ENCODE peak calls at places on chromosomes 6 and 20, in seven cellular contexts. One of them, this sample, is unnamed.

GRCh38 chr20:33568378-33569289 is 78.7 kb downstream of the CBFA2T2 start:
- DNase-seq in LoVo: no peak
- DNase-seq in GM19239: no peak
- DNase-seq in lower lobe of right lung: no peak
- DNase-seq in left ventricle myocardium inferior: peak
- DNase-seq in Jurkat, Clone E6-1: no peak
- DNase-seq in M059J: no peak
- DNase-seq in this sample: no peak

GRCh38 chr20:1537731-1538058 is 19.8 kb downstream of the SIRPD start:
- DNase-seq in GM19239: no peak
- DNase-seq in LoVo: no peak
- DNase-seq in Jurkat, Clone E6-1: no peak
- DNase-seq in lower lobe of right lung: peak
- DNase-seq in M059J: no peak
- DNase-seq in left ventricle myocardium inferior: peak
- DNase-seq in this sample: peak

GRCh38 chr6:131894735-131895424 is 56.3 kb downstream of the CCN2 start:
- DNase-seq in LoVo: peak
- DNase-seq in GM19239: no peak
- DNase-seq in lower lobe of right lung: no peak
- DNase-seq in M059J: peak
- DNase-seq in left ventricle myocardium inferior: no peak
- DNase-seq in Jurkat, Clone E6-1: no peak
- DNase-seq in this sample: no peak

GRCh38 chr20:13552061-13552460 is 86.7 kb downstream of the TASP1 start:
- DNase-seq in M059J: peak
- DNase-seq in LoVo: no peak
- DNase-seq in lower lobe of right lung: no peak
- DNase-seq in left ventricle myocardium inferior: no peak
- DNase-seq in Jurkat, Clone E6-1: no peak
- DNase-seq in GM19239: no peak
- DNase-seq in this sample: no peak

GRCh38 chr20:43666376-43667328 is at the start of gene MYBL2:
- DNase-seq in left ventricle myocardium inferior: peak
- DNase-seq in GM19239: peak
- DNase-seq in Jurkat, Clone E6-1: peak
- DNase-seq in lower lobe of right lung: peak
- DNase-seq in M059J: peak
- DNase-seq in LoVo: peak
- DNase-seq in this sample: peak

GRCh38 chr6:151916075-151916474 is 108.6 kb downstream of the ESR1 start:
- DNase-seq in lower lobe of right lung: no peak
- DNase-seq in left ventricle myocardium inferior: no peak
- DNase-seq in GM19239: no peak
- DNase-seq in LoVo: no peak
- DNase-seq in Jurkat, Clone E6-1: no peak
- DNase-seq in M059J: no peak
- DNase-seq in this sample: no peak

GRCh38 chr6:27532820-27533538 is 60.1 kb upstream of the ZNF184 start:
- DNase-seq in lower lobe of right lung: no peak
- DNase-seq in left ventricle myocardium inferior: no peak
- DNase-seq in M059J: peak
- DNase-seq in Jurkat, Clone E6-1: no peak
- DNase-seq in GM19239: no peak
- DNase-seq in LoVo: peak
- DNase-seq in this sample: no peak

GRCh38 chr6:75350808-75351207 is 66.2 kb upstream of the TMEM30A start:
- DNase-seq in LoVo: no peak
- DNase-seq in lower lobe of right lung: no peak
- DNase-seq in M059J: no peak
- DNase-seq in left ventricle myocardium inferior: no peak
- DNase-seq in Jurkat, Clone E6-1: no peak
- DNase-seq in GM19239: no peak
- DNase-seq in this sample: no peak

GRCh38 chr6:30556714-30556963 is 350 bp upstream of the GNL1 start:
- DNase-seq in Jurkat, Clone E6-1: peak
- DNase-seq in left ventricle myocardium inferior: peak
- DNase-seq in M059J: no peak
- DNase-seq in LoVo: peak
- DNase-seq in GM19239: peak
- DNase-seq in lower lobe of right lung: peak
- DNase-seq in this sample: peak

GRCh38 chr6:118284736-118285360 is 263.2 kb upstream of the PLN start:
- DNase-seq in GM19239: no peak
- DNase-seq in Jurkat, Clone E6-1: no peak
- DNase-seq in left ventricle myocardium inferior: no peak
- DNase-seq in M059J: no peak
- DNase-seq in LoVo: no peak
- DNase-seq in lower lobe of right lung: no peak
- DNase-seq in this sample: no peak

GRCh38 chr6:75266716-75267291 is 17.8 kb downstream of the TMEM30A start:
- DNase-seq in GM19239: peak
- DNase-seq in lower lobe of right lung: no peak
- DNase-seq in Jurkat, Clone E6-1: peak
- DNase-seq in M059J: peak
- DNase-seq in left ventricle myocardium inferior: no peak
- DNase-seq in LoVo: peak
- DNase-seq in this sample: no peak

GRCh38 chr6:85669735-85670194 is 27.1 kb upstream of the SYNCRIP start:
- DNase-seq in M059J: peak
- DNase-seq in lower lobe of right lung: no peak
- DNase-seq in Jurkat, Clone E6-1: peak
- DNase-seq in GM19239: peak
- DNase-seq in LoVo: no peak
- DNase-seq in left ventricle myocardium inferior: no peak
- DNase-seq in this sample: no peak

GRCh38 chr6:135883045-135883444 is 31.5 kb downstream of the PDE7B start:
- DNase-seq in Jurkat, Clone E6-1: no peak
- DNase-seq in LoVo: no peak
- DNase-seq in GM19239: no peak
- DNase-seq in M059J: no peak
- DNase-seq in left ventricle myocardium inferior: no peak
- DNase-seq in lower lobe of right lung: no peak
- DNase-seq in this sample: no peak

GRCh38 chr6:64955435-64955848 is 751.6 kb downstream of the EYS start:
- DNase-seq in lower lobe of right lung: peak
- DNase-seq in M059J: peak
- DNase-seq in GM19239: no peak
- DNase-seq in left ventricle myocardium inferior: no peak
- DNase-seq in LoVo: no peak
- DNase-seq in Jurkat, Clone E6-1: no peak
- DNase-seq in this sample: no peak

GRCh38 chr6:156699017-156699421 is 78.2 kb upstream of the ARID1B start:
- DNase-seq in lower lobe of right lung: no peak
- DNase-seq in LoVo: peak
- DNase-seq in Jurkat, Clone E6-1: no peak
- DNase-seq in left ventricle myocardium inferior: no peak
- DNase-seq in GM19239: no peak
- DNase-seq in M059J: peak
- DNase-seq in this sample: no peak

GRCh38 chr6:139290787-139291294 is 957 bp downstream of the TXLNB start:
- DNase-seq in M059J: peak
- DNase-seq in left ventricle myocardium inferior: no peak
- DNase-seq in GM19239: peak
- DNase-seq in lower lobe of right lung: no peak
- DNase-seq in Jurkat, Clone E6-1: peak
- DNase-seq in LoVo: no peak
- DNase-seq in this sample: no peak

GRCh38 chr6:52802806-52803205 is 810 bp downstream of the GSTA1 start:
- DNase-seq in LoVo: no peak
- DNase-seq in left ventricle myocardium inferior: no peak
- DNase-seq in Jurkat, Clone E6-1: no peak
- DNase-seq in GM19239: no peak
- DNase-seq in lower lobe of right lung: no peak
- DNase-seq in M059J: no peak
- DNase-seq in this sample: no peak

GRCh38 chr6:152669894-152670293 is 27.8 kb upstream of the MYCT1 start:
- DNase-seq in M059J: peak
- DNase-seq in LoVo: no peak
- DNase-seq in GM19239: no peak
- DNase-seq in left ventricle myocardium inferior: no peak
- DNase-seq in lower lobe of right lung: no peak
- DNase-seq in Jurkat, Clone E6-1: peak
- DNase-seq in this sample: no peak

GRCh38 chr20:60050193-60050960 is 92.2 kb downstream of the CDH26 start:
- DNase-seq in left ventricle myocardium inferior: no peak
- DNase-seq in GM19239: no peak
- DNase-seq in LoVo: no peak
- DNase-seq in M059J: no peak
- DNase-seq in Jurkat, Clone E6-1: peak
- DNase-seq in lower lobe of right lung: no peak
- DNase-seq in this sample: no peak

GRCh38 chr6:90326404-90327057 is 29.9 kb upstream of the BACH2 start:
- DNase-seq in LoVo: no peak
- DNase-seq in lower lobe of right lung: no peak
- DNase-seq in Jurkat, Clone E6-1: no peak
- DNase-seq in left ventricle myocardium inferior: no peak
- DNase-seq in M059J: no peak
- DNase-seq in GM19239: no peak
- DNase-seq in this sample: no peak

GRCh38 chr6:40346241-40346640 is 240.9 kb downstream of the LRFN2 start:
- DNase-seq in LoVo: no peak
- DNase-seq in GM19239: no peak
- DNase-seq in M059J: no peak
- DNase-seq in left ventricle myocardium inferior: no peak
- DNase-seq in Jurkat, Clone E6-1: no peak
- DNase-seq in lower lobe of right lung: no peak
- DNase-seq in this sample: no peak

GRCh38 chr6:101912266-101912665 is 518.8 kb downstream of the GRIK2 start:
- DNase-seq in LoVo: no peak
- DNase-seq in lower lobe of right lung: no peak
- DNase-seq in GM19239: no peak
- DNase-seq in M059J: no peak
- DNase-seq in left ventricle myocardium inferior: no peak
- DNase-seq in Jurkat, Clone E6-1: no peak
- DNase-seq in this sample: no peak

GRCh38 chr6:21808045-21808470 is 214.5 kb downstream of the SOX4 start:
- DNase-seq in LoVo: peak
- DNase-seq in GM19239: no peak
- DNase-seq in lower lobe of right lung: no peak
- DNase-seq in M059J: peak
- DNase-seq in left ventricle myocardium inferior: peak
- DNase-seq in Jurkat, Clone E6-1: no peak
- DNase-seq in this sample: no peak

GRCh38 chr6:551405-551804 is 105.5 kb downstream of the HUS1B start:
- DNase-seq in LoVo: no peak
- DNase-seq in GM19239: no peak
- DNase-seq in lower lobe of right lung: no peak
- DNase-seq in M059J: peak
- DNase-seq in left ventricle myocardium inferior: no peak
- DNase-seq in Jurkat, Clone E6-1: no peak
- DNase-seq in this sample: no peak

GRCh38 chr20:32535316-32535952 is 49.7 kb downstream of the NOL4L start:
- DNase-seq in LoVo: no peak
- DNase-seq in M059J: no peak
- DNase-seq in Jurkat, Clone E6-1: peak
- DNase-seq in GM19239: no peak
- DNase-seq in lower lobe of right lung: peak
- DNase-seq in left ventricle myocardium inferior: no peak
- DNase-seq in this sample: no peak

GRCh38 chr6:21246075-21246474 is 347.5 kb upstream of the SOX4 start:
- DNase-seq in M059J: no peak
- DNase-seq in Jurkat, Clone E6-1: no peak
- DNase-seq in GM19239: no peak
- DNase-seq in lower lobe of right lung: no peak
- DNase-seq in LoVo: no peak
- DNase-seq in left ventricle myocardium inferior: no peak
- DNase-seq in this sample: no peak

GRCh38 chr6:110875548-110876169 is 1.1 kb downstream of the AMD1 start:
- DNase-seq in M059J: peak
- DNase-seq in lower lobe of right lung: peak
- DNase-seq in GM19239: no peak
- DNase-seq in LoVo: peak
- DNase-seq in Jurkat, Clone E6-1: no peak
- DNase-seq in left ventricle myocardium inferior: peak
- DNase-seq in this sample: peak

GRCh38 chr6:170129691-170130171 is 161.1 kb downstream of the DLL1 start:
- DNase-seq in lower lobe of right lung: peak
- DNase-seq in left ventricle myocardium inferior: peak
- DNase-seq in LoVo: peak
- DNase-seq in M059J: no peak
- DNase-seq in Jurkat, Clone E6-1: no peak
- DNase-seq in GM19239: no peak
- DNase-seq in this sample: peak

GRCh38 chr6:127299522-127300240 is 33.0 kb downstream of the RNF146 start:
- DNase-seq in left ventricle myocardium inferior: no peak
- DNase-seq in M059J: peak
- DNase-seq in lower lobe of right lung: no peak
- DNase-seq in Jurkat, Clone E6-1: no peak
- DNase-seq in LoVo: no peak
- DNase-seq in GM19239: no peak
- DNase-seq in this sample: no peak

GRCh38 chr6:22709804-22710203 is 140.4 kb downstream of the HDGFL1 start:
- DNase-seq in M059J: peak
- DNase-seq in lower lobe of right lung: no peak
- DNase-seq in left ventricle myocardium inferior: no peak
- DNase-seq in LoVo: no peak
- DNase-seq in GM19239: no peak
- DNase-seq in Jurkat, Clone E6-1: no peak
- DNase-seq in this sample: no peak

GRCh38 chr20:61973515-61974356 is 91.9 kb downstream of the TAF4 start:
- DNase-seq in lower lobe of right lung: no peak
- DNase-seq in LoVo: no peak
- DNase-seq in GM19239: no peak
- DNase-seq in left ventricle myocardium inferior: no peak
- DNase-seq in Jurkat, Clone E6-1: no peak
- DNase-seq in M059J: no peak
- DNase-seq in this sample: peak

GRCh38 chr6:139595183-139595582 is 220.7 kb upstream of the CITED2 start:
- DNase-seq in lower lobe of right lung: no peak
- DNase-seq in M059J: peak
- DNase-seq in Jurkat, Clone E6-1: no peak
- DNase-seq in LoVo: no peak
- DNase-seq in left ventricle myocardium inferior: no peak
- DNase-seq in GM19239: no peak
- DNase-seq in this sample: no peak

GRCh38 chr6:81933648-81934047 is 181.2 kb upstream of the TENT5A start:
- DNase-seq in GM19239: no peak
- DNase-seq in M059J: peak
- DNase-seq in LoVo: no peak
- DNase-seq in Jurkat, Clone E6-1: no peak
- DNase-seq in left ventricle myocardium inferior: no peak
- DNase-seq in lower lobe of right lung: no peak
- DNase-seq in this sample: no peak

GRCh38 chr6:36976509-36976908 is 9.5 kb downstream of the MTCH1 start:
- DNase-seq in M059J: no peak
- DNase-seq in lower lobe of right lung: no peak
- DNase-seq in Jurkat, Clone E6-1: no peak
- DNase-seq in LoVo: no peak
- DNase-seq in GM19239: no peak
- DNase-seq in left ventricle myocardium inferior: no peak
- DNase-seq in this sample: no peak

GRCh38 chr6:166618251-166618650 is 8.8 kb downstream of the RPS6KA2 start:
- DNase-seq in LoVo: no peak
- DNase-seq in Jurkat, Clone E6-1: no peak
- DNase-seq in lower lobe of right lung: no peak
- DNase-seq in M059J: no peak
- DNase-seq in GM19239: no peak
- DNase-seq in left ventricle myocardium inferior: no peak
- DNase-seq in this sample: no peak

This sample was measured in left lung.